ENCODE peak calls at places on chromosome 14, in six cellular contexts. One of them, this sample, is unnamed. For H3K4me1 and H3K9me3, the result is how much of the 10 kb centered on the place peaks cover.

GRCh38 chr14:101960225-101960624 is 4.1 kb upstream of the DYNC1H1 start:
- DNase-seq in astrocyte: no peak
- DNase-seq in heart left ventricle: no peak
- DNase-seq in uterus: no peak
- DNase-seq in lower lobe of right lung: no peak
- DNase-seq in PC-3: peak
- DNase-seq in this sample: no peak

GRCh38 chr14:98161366-98161765 is 1110.6 kb downstream of the BCL11B start:
- DNase-seq in astrocyte: no peak
- DNase-seq in lower lobe of right lung: no peak
- DNase-seq in uterus: no peak
- DNase-seq in PC-3: no peak
- DNase-seq in heart left ventricle: no peak
- DNase-seq in this sample: no peak

GRCh38 chr14:33774866-33775519 is 175.9 kb downstream of the EGLN3 start:
- DNase-seq in PC-3: peak
- DNase-seq in astrocyte: no peak
- DNase-seq in heart left ventricle: no peak
- DNase-seq in lower lobe of right lung: no peak
- DNase-seq in uterus: no peak
- DNase-seq in this sample: no peak

GRCh38 chr14:99226687-99227086 is 45.3 kb downstream of the BCL11B start:
- DNase-seq in heart left ventricle: no peak
- DNase-seq in lower lobe of right lung: no peak
- DNase-seq in uterus: no peak
- DNase-seq in PC-3: no peak
- DNase-seq in astrocyte: no peak
- DNase-seq in this sample: no peak

GRCh38 chr14:34064349-34064748 is 113.5 kb upstream of the EGLN3 start:
- DNase-seq in PC-3: no peak
- DNase-seq in uterus: peak
- DNase-seq in heart left ventricle: peak
- DNase-seq in lower lobe of right lung: no peak
- DNase-seq in astrocyte: peak
- DNase-seq in this sample: no peak

GRCh38 chr14:54908230-54908629 is 5.6 kb upstream of the GCH1 start:
- DNase-seq in heart left ventricle: no peak
- DNase-seq in PC-3: no peak
- DNase-seq in astrocyte: no peak
- DNase-seq in lower lobe of right lung: no peak
- DNase-seq in uterus: no peak
- DNase-seq in this sample: no peak

GRCh38 chr14:24067133-24068082 is 4.0 kb upstream of the CPNE6 start:
- DNase-seq in heart left ventricle: no peak
- DNase-seq in astrocyte: no peak
- DNase-seq in PC-3: no peak
- DNase-seq in uterus: no peak
- DNase-seq in lower lobe of right lung: no peak
- DNase-seq in this sample: peak

GRCh38 chr14:44803239-44803905 is 158.4 kb downstream of the KLHL28 start:
- DNase-seq in heart left ventricle: no peak
- DNase-seq in astrocyte: peak
- DNase-seq in lower lobe of right lung: no peak
- DNase-seq in uterus: no peak
- DNase-seq in PC-3: peak
- DNase-seq in this sample: peak

GRCh38 chr14:77904218-77904617 is 104.3 kb downstream of the ADCK1 start:
- DNase-seq in lower lobe of right lung: no peak
- DNase-seq in PC-3: no peak
- DNase-seq in astrocyte: no peak
- DNase-seq in heart left ventricle: no peak
- DNase-seq in uterus: no peak
- DNase-seq in this sample: no peak

GRCh38 chr14:28651148-28651547 is 115.4 kb upstream of the FOXG1 start:
- DNase-seq in lower lobe of right lung: no peak
- DNase-seq in PC-3: peak
- DNase-seq in heart left ventricle: no peak
- DNase-seq in uterus: no peak
- DNase-seq in astrocyte: peak
- DNase-seq in this sample: no peak

GRCh38 chr14:28303248-28303647 is 463.3 kb upstream of the FOXG1 start:
- DNase-seq in astrocyte: peak
- DNase-seq in heart left ventricle: no peak
- DNase-seq in uterus: no peak
- DNase-seq in lower lobe of right lung: no peak
- DNase-seq in PC-3: peak
- DNase-seq in this sample: no peak

GRCh38 chr14:99296517-99296916 is 24.5 kb upstream of the BCL11B start:
- DNase-seq in uterus: no peak
- DNase-seq in astrocyte: no peak
- DNase-seq in lower lobe of right lung: no peak
- DNase-seq in PC-3: no peak
- DNase-seq in heart left ventricle: no peak
- DNase-seq in this sample: no peak

GRCh38 chr14:93262446-93262845 is 55.4 kb downstream of the UBR7 start:
- DNase-seq in PC-3: peak
- DNase-seq in lower lobe of right lung: no peak
- DNase-seq in heart left ventricle: no peak
- DNase-seq in astrocyte: no peak
- DNase-seq in uterus: no peak
- DNase-seq in this sample: no peak

GRCh38 chr14:76500011-76500410 is 124.1 kb downstream of the ESRRB start:
- DNase-seq in lower lobe of right lung: no peak
- DNase-seq in astrocyte: peak
- DNase-seq in uterus: no peak
- DNase-seq in PC-3: peak
- DNase-seq in heart left ventricle: peak
- DNase-seq in this sample: peak

GRCh38 chr14:26597136-26598080 is at the start of gene NOVA1:
- DNase-seq in uterus: peak
- DNase-seq in heart left ventricle: peak
- DNase-seq in astrocyte: peak
- DNase-seq in PC-3: no peak
- DNase-seq in lower lobe of right lung: peak
- DNase-seq in this sample: no peak

GRCh38 chr14:54366726-54367707 is 29.8 kb upstream of the CDKN3 start:
- DNase-seq in PC-3: peak
- DNase-seq in lower lobe of right lung: no peak
- DNase-seq in uterus: no peak
- DNase-seq in astrocyte: peak
- DNase-seq in heart left ventricle: no peak
- DNase-seq in this sample: no peak

GRCh38 chr14:22837750-22838538 is 1.6 kb downstream of the MMP14 start:
- DNase-seq in PC-3: peak
- DNase-seq in uterus: peak
- DNase-seq in lower lobe of right lung: peak
- DNase-seq in heart left ventricle: peak
- DNase-seq in astrocyte: peak
- DNase-seq in this sample: peak

GRCh38 chr14:102504951-102505600 is 4.5 kb downstream of the ANKRD9 start:
- DNase-seq in uterus: no peak
- DNase-seq in lower lobe of right lung: no peak
- DNase-seq in PC-3: no peak
- DNase-seq in astrocyte: no peak
- DNase-seq in heart left ventricle: no peak
- DNase-seq in this sample: peak

GRCh38 chr14:93715279-93715927 is 72.9 kb downstream of the PRIMA1 start:
- DNase-seq in PC-3: no peak
- DNase-seq in heart left ventricle: no peak
- DNase-seq in lower lobe of right lung: no peak
- DNase-seq in astrocyte: no peak
- DNase-seq in uterus: no peak
- DNase-seq in this sample: peak

GRCh38 chr14:58713677-58714076 is 75.9 kb downstream of the DACT1 start:
- DNase-seq in PC-3: no peak
- DNase-seq in uterus: no peak
- DNase-seq in heart left ventricle: no peak
- DNase-seq in astrocyte: peak
- DNase-seq in lower lobe of right lung: no peak
- DNase-seq in this sample: no peak

GRCh38 chr14:70821916-70822705 is 12.8 kb upstream of the MAP3K9 start:
- DNase-seq in astrocyte: peak
- DNase-seq in PC-3: peak
- DNase-seq in uterus: peak
- DNase-seq in lower lobe of right lung: peak
- DNase-seq in heart left ventricle: peak
- DNase-seq in this sample: peak
- H3K27ac ChIP-seq in astrocyte: peak
- H3K27ac ChIP-seq in PC-3: no peak
- H3K27ac ChIP-seq in uterus: no peak
- H3K27ac ChIP-seq in lower lobe of right lung: peak
- H3K27ac ChIP-seq in heart left ventricle: peak
- H3K27ac ChIP-seq in this sample: peak

DNA sequence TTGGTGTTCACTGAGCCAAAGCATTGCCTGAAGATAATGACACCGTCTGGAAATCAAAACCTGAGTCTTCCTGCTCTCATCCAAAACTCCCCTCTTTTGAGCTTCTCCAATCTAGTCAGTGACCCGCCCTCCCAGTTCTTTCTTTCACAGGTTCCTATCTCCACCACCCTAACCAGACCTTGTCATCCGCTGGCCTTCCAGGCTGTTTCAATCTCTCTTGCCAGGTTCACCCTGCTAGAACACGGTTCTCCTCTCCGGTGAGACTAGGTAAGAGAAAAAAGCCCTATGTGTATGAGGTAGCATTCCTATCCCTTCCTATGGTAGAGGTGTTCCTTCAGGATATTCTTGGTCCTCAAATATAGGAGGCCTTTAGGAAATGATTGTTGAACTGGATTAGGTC is 21.4 kb downstream of the SUSD6 start:
- DNase-seq in heart left ventricle: no peak
- DNase-seq in astrocyte: no peak
- DNase-seq in PC-3: no peak
- DNase-seq in uterus: no peak
- DNase-seq in lower lobe of right lung: no peak
- DNase-seq in this sample: no peak
- H3K4me1 ChIP-seq in heart left ventricle: half or more
- H3K4me1 ChIP-seq in astrocyte: under half
- H3K4me1 ChIP-seq in PC-3: under half
- H3K4me1 ChIP-seq in uterus: under half
- H3K4me1 ChIP-seq in lower lobe of right lung: half or more
- H3K4me1 ChIP-seq in this sample: under half

DNA sequence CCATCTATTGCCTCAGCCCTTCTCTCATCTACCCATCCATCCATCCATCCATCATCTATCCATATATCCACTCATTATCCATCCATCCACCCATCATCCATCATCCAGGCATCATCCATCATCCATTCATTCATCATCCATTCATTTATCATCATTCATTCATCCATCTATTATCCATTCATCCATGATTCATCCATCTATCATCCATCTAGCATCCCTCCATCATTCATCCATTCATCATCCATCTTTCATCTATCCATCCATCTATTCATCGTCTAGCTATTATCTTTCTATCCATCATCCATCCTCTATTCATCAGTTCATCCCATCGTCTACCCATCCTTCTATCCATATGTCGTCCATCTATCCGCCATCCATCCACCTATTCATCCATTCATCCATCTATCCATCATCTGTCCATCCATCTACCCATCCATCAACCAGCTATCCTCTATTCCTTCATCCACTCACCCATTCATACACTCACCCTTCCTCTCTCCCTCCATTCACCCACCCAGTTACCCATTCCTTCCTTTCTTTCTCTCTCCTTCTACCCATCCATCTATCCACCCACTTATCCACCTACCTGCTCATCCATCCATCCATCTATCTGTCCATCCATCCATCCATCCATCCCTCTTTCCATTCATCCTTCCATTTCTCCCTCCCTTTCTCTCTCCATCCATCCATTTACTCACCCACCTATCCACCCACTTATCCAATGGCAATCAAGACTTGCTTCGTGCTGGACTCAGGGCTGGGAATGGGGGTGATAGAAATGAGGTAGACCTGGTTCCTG is 59.3 kb downstream of the KIF26A start:
- DNase-seq in uterus: no peak
- DNase-seq in heart left ventricle: no peak
- DNase-seq in lower lobe of right lung: no peak
- DNase-seq in astrocyte: no peak
- DNase-seq in PC-3: no peak
- DNase-seq in this sample: no peak
- H3K9me3 ChIP-seq in uterus: under half
- H3K9me3 ChIP-seq in heart left ventricle: under half
- H3K9me3 ChIP-seq in lower lobe of right lung: under half
- H3K9me3 ChIP-seq in astrocyte: under half
- H3K9me3 ChIP-seq in PC-3: under half
- H3K9me3 ChIP-seq in this sample: under half

GRCh38 chr14:103522028-103522581 is 525 bp downstream of the CKB start:
- DNase-seq in uterus: peak
- DNase-seq in PC-3: no peak
- DNase-seq in astrocyte: no peak
- DNase-seq in lower lobe of right lung: peak
- DNase-seq in heart left ventricle: peak
- DNase-seq in this sample: peak
- H3K27ac ChIP-seq in uterus: peak
- H3K27ac ChIP-seq in PC-3: no peak
- H3K27ac ChIP-seq in astrocyte: no peak
- H3K27ac ChIP-seq in lower lobe of right lung: peak
- H3K27ac ChIP-seq in heart left ventricle: peak
- H3K27ac ChIP-seq in this sample: no peak

GRCh38 chr14:90796319-90796718 is 19.9 kb downstream of the TTC7B start:
- DNase-seq in heart left ventricle: no peak
- DNase-seq in uterus: no peak
- DNase-seq in lower lobe of right lung: peak
- DNase-seq in astrocyte: no peak
- DNase-seq in PC-3: no peak
- DNase-seq in this sample: no peak

GRCh38 chr14:90799420-90799819 is 16.8 kb downstream of the TTC7B start:
- DNase-seq in heart left ventricle: no peak
- DNase-seq in uterus: no peak
- DNase-seq in astrocyte: no peak
- DNase-seq in lower lobe of right lung: no peak
- DNase-seq in PC-3: no peak
- DNase-seq in this sample: no peak

GRCh38 chr14:90797451-90797850 is 18.8 kb downstream of the TTC7B start:
- DNase-seq in uterus: no peak
- DNase-seq in lower lobe of right lung: no peak
- DNase-seq in heart left ventricle: no peak
- DNase-seq in astrocyte: no peak
- DNase-seq in PC-3: no peak
- DNase-seq in this sample: no peak

GRCh38 chr14:90795744-90796143 is 20.5 kb downstream of the TTC7B start:
- DNase-seq in heart left ventricle: no peak
- DNase-seq in uterus: no peak
- DNase-seq in PC-3: peak
- DNase-seq in astrocyte: peak
- DNase-seq in lower lobe of right lung: no peak
- DNase-seq in this sample: peak

DNA sequence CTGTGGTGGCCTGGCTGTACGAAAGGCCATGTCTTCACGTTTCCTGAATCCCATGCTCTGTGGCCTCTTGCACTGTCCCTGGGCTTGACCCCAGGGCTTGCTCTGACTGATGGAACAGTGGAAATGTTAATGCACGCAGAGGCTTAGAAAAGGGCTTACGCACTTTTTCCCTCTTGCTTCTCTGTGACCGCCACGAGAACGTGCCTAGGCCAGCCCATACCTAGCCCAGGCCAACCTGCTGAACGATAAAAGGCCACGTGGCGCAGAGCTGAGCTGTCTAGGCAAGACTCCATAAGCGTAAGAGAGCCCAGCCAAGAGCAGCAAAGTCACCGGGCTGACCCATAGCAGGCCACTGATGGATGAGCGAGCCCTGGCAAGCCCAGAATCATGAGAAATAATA is 18.3 kb downstream of the TTC7B start:
- DNase-seq in astrocyte: no peak
- DNase-seq in PC-3: no peak
- DNase-seq in lower lobe of right lung: no peak
- DNase-seq in heart left ventricle: no peak
- DNase-seq in uterus: no peak
- DNase-seq in this sample: no peak
- H3K4me1 ChIP-seq in astrocyte: under half
- H3K4me1 ChIP-seq in PC-3: under half
- H3K4me1 ChIP-seq in lower lobe of right lung: under half
- H3K4me1 ChIP-seq in heart left ventricle: under half
- H3K4me1 ChIP-seq in uterus: under half
- H3K4me1 ChIP-seq in this sample: under half